ENCODE peak calls at places on chromosomes 11 and 22, in five cellular contexts. One of them, this sample, is unnamed.

GRCh38 chr11:76025068-76025467 is 181.2 kb downstream of the WNT11 start:
- DNase-seq in astrocyte of the spinal cord: peak; percentile 94
- DNase-seq in fibroblast of lung: peak; percentile 98
- DNase-seq in heart left ventricle: no peak
- DNase-seq in kidney: no peak
- DNase-seq in this sample: no peak

GRCh38 chr11:46006418-46007070 is 84.1 kb downstream of the LARGE2 start:
- DNase-seq in kidney: no peak
- DNase-seq in astrocyte of the spinal cord: peak; percentile 80
- DNase-seq in fibroblast of lung: peak; percentile 64
- DNase-seq in heart left ventricle: peak; percentile 26
- DNase-seq in this sample: peak; percentile 78

GRCh38 chr11:106461839-106462545 is 384.5 kb downstream of the AASDHPPT start:
- DNase-seq in fibroblast of lung: peak; percentile 93
- DNase-seq in heart left ventricle: no peak
- DNase-seq in kidney: no peak
- DNase-seq in astrocyte of the spinal cord: no peak
- DNase-seq in this sample: no peak

GRCh38 chr11:19218216-19218615 is 16.4 kb upstream of the CSRP3 start:
- DNase-seq in fibroblast of lung: no peak
- DNase-seq in astrocyte of the spinal cord: no peak
- DNase-seq in heart left ventricle: no peak
- DNase-seq in kidney: no peak
- DNase-seq in this sample: peak; percentile 51

GRCh38 chr11:84292955-84293354 is 1006.8 kb upstream of the CCDC90B start:
- DNase-seq in fibroblast of lung: peak; percentile 65
- DNase-seq in astrocyte of the spinal cord: no peak
- DNase-seq in kidney: no peak
- DNase-seq in heart left ventricle: no peak
- DNase-seq in this sample: no peak

GRCh38 chr11:10490398-10491232 is 35.6 kb downstream of the AMPD3 start:
- DNase-seq in heart left ventricle: peak; percentile 61
- DNase-seq in astrocyte of the spinal cord: peak; percentile 95
- DNase-seq in kidney: peak; percentile 94
- DNase-seq in fibroblast of lung: peak; percentile 97
- DNase-seq in this sample: peak; percentile 54

GRCh38 chr22:22461583-22461982 is 47.0 kb downstream of the ZNF280B start:
- DNase-seq in kidney: no peak
- DNase-seq in astrocyte of the spinal cord: no peak
- DNase-seq in heart left ventricle: no peak
- DNase-seq in fibroblast of lung: no peak
- DNase-seq in this sample: no peak

GRCh38 chr11:91156041-91156440 is 933.2 kb upstream of the CHORDC1 start:
- DNase-seq in heart left ventricle: no peak
- DNase-seq in astrocyte of the spinal cord: no peak
- DNase-seq in kidney: no peak
- DNase-seq in fibroblast of lung: peak; percentile 78
- DNase-seq in this sample: no peak

GRCh38 chr11:9232482-9232881 is 32.7 kb downstream of the DENND5A start:
- DNase-seq in heart left ventricle: no peak
- DNase-seq in kidney: no peak
- DNase-seq in fibroblast of lung: no peak
- DNase-seq in astrocyte of the spinal cord: no peak
- DNase-seq in this sample: no peak

GRCh38 chr11:17479284-17480214 is 2.9 kb upstream of the ABCC8 start:
- DNase-seq in kidney: no peak
- DNase-seq in heart left ventricle: no peak
- DNase-seq in fibroblast of lung: peak; percentile 26
- DNase-seq in astrocyte of the spinal cord: peak; percentile 10
- DNase-seq in this sample: peak; percentile 51

GRCh38 chr11:113896156-113896879 is 8.3 kb upstream of the HTR3B start:
- DNase-seq in kidney: no peak
- DNase-seq in heart left ventricle: peak; percentile 23
- DNase-seq in fibroblast of lung: peak; percentile 6
- DNase-seq in astrocyte of the spinal cord: peak; percentile 35
- DNase-seq in this sample: peak; percentile 49

GRCh38 chr11:61429346-61429690 is 457 bp downstream of the CPSF7 start:
- DNase-seq in fibroblast of lung: peak; percentile 46
- DNase-seq in astrocyte of the spinal cord: peak; percentile 50
- DNase-seq in kidney: no peak
- DNase-seq in heart left ventricle: peak; percentile 75
- DNase-seq in this sample: peak; percentile 40

GRCh38 chr11:101470414-101470813 is 113.4 kb downstream of the TRPC6 start:
- DNase-seq in heart left ventricle: no peak
- DNase-seq in astrocyte of the spinal cord: no peak
- DNase-seq in fibroblast of lung: no peak
- DNase-seq in kidney: no peak
- DNase-seq in this sample: peak; percentile 69

GRCh38 chr22:21966643-21967516 is 14.2 kb upstream of the PPM1F start:
- DNase-seq in fibroblast of lung: no peak
- DNase-seq in astrocyte of the spinal cord: no peak
- DNase-seq in kidney: no peak
- DNase-seq in heart left ventricle: no peak
- DNase-seq in this sample: no peak

GRCh38 chr11:68019486-68019885 is 9.4 kb downstream of the ALDH3B1 start:
- DNase-seq in heart left ventricle: no peak
- DNase-seq in astrocyte of the spinal cord: no peak
- DNase-seq in kidney: no peak
- DNase-seq in fibroblast of lung: no peak
- DNase-seq in this sample: no peak

GRCh38 chr11:123773959-123774358 is 19.6 kb upstream of the OR6X1 start:
- DNase-seq in astrocyte of the spinal cord: no peak
- DNase-seq in heart left ventricle: no peak
- DNase-seq in kidney: no peak
- DNase-seq in fibroblast of lung: no peak
- DNase-seq in this sample: no peak

GRCh38 chr11:77141034-77141433 is 13.0 kb downstream of the MYO7A start:
- DNase-seq in astrocyte of the spinal cord: peak; percentile 55
- DNase-seq in fibroblast of lung: peak; percentile 84
- DNase-seq in kidney: no peak
- DNase-seq in heart left ventricle: no peak
- DNase-seq in this sample: peak; percentile 84

GRCh38 chr11:60087239-60087638 is 1.2 kb upstream of the MS4A2 start:
- DNase-seq in kidney: no peak
- DNase-seq in heart left ventricle: no peak
- DNase-seq in fibroblast of lung: no peak
- DNase-seq in astrocyte of the spinal cord: no peak
- DNase-seq in this sample: no peak

GRCh38 chr11:64044730-64045386 is 9.1 kb downstream of the FLRT1 start:
- DNase-seq in kidney: no peak
- DNase-seq in astrocyte of the spinal cord: no peak
- DNase-seq in fibroblast of lung: no peak
- DNase-seq in heart left ventricle: no peak
- DNase-seq in this sample: no peak

GRCh38 chr22:41513391-41513790 is 30.9 kb downstream of the POLR3H start:
- DNase-seq in fibroblast of lung: no peak
- DNase-seq in astrocyte of the spinal cord: no peak
- DNase-seq in kidney: no peak
- DNase-seq in heart left ventricle: no peak
- DNase-seq in this sample: no peak

GRCh38 chr11:74011360-74012071 is 2.6 kb upstream of the UCP3 start:
- DNase-seq in kidney: no peak
- DNase-seq in astrocyte of the spinal cord: peak; percentile 14
- DNase-seq in fibroblast of lung: no peak
- DNase-seq in heart left ventricle: no peak
- DNase-seq in this sample: no peak

GRCh38 chr11:27041141-27041869 is 690 bp downstream of the BBOX1 start:
- DNase-seq in astrocyte of the spinal cord: no peak
- DNase-seq in heart left ventricle: no peak
- DNase-seq in fibroblast of lung: no peak
- DNase-seq in kidney: no peak
- DNase-seq in this sample: peak; percentile 59

GRCh38 chr11:133956650-133957633 is at the start of gene IGSF9B:
- DNase-seq in kidney: peak; percentile 94
- DNase-seq in astrocyte of the spinal cord: peak; percentile 65
- DNase-seq in heart left ventricle: peak; percentile 89
- DNase-seq in fibroblast of lung: peak; percentile 76
- DNase-seq in this sample: peak; percentile 70

GRCh38 chr11:120235024-120235628 is 4.8 kb upstream of the POU2F3 start:
- DNase-seq in astrocyte of the spinal cord: peak; percentile 60
- DNase-seq in kidney: peak; percentile 81
- DNase-seq in fibroblast of lung: peak; percentile 47
- DNase-seq in heart left ventricle: peak; percentile 50
- DNase-seq in this sample: peak; percentile 87

GRCh38 chr11:10308208-10308954 is 3.5 kb downstream of the ADM start:
- DNase-seq in astrocyte of the spinal cord: peak; percentile 38
- DNase-seq in heart left ventricle: no peak
- DNase-seq in kidney: no peak
- DNase-seq in fibroblast of lung: no peak
- DNase-seq in this sample: peak; percentile 30

GRCh38 chr22:47002692-47003091 is 240.2 kb downstream of the TBC1D22A start:
- DNase-seq in fibroblast of lung: no peak
- DNase-seq in kidney: no peak
- DNase-seq in astrocyte of the spinal cord: no peak
- DNase-seq in heart left ventricle: no peak
- DNase-seq in this sample: no peak

GRCh38 chr22:44586337-44586990 is 88.4 kb upstream of the RTL6 start:
- DNase-seq in astrocyte of the spinal cord: no peak
- DNase-seq in fibroblast of lung: no peak
- DNase-seq in kidney: peak; percentile 79
- DNase-seq in heart left ventricle: no peak
- DNase-seq in this sample: peak; percentile 25

GRCh38 chr11:8063319-8063718 is 17.7 kb upstream of the TUB start:
- DNase-seq in fibroblast of lung: peak; percentile 22
- DNase-seq in heart left ventricle: peak; percentile 53
- DNase-seq in astrocyte of the spinal cord: no peak
- DNase-seq in kidney: no peak
- DNase-seq in this sample: no peak

GRCh38 chr11:241634-242033 is 4.9 kb downstream of the PSMD13 start:
- DNase-seq in astrocyte of the spinal cord: no peak
- DNase-seq in kidney: no peak
- DNase-seq in fibroblast of lung: no peak
- DNase-seq in heart left ventricle: no peak
- DNase-seq in this sample: no peak

GRCh38 chr11:1546536-1547466 is 25.3 kb downstream of the DUSP8 start:
- DNase-seq in astrocyte of the spinal cord: no peak
- DNase-seq in heart left ventricle: peak; percentile 59
- DNase-seq in fibroblast of lung: peak; percentile 23
- DNase-seq in kidney: peak; percentile 87
- DNase-seq in this sample: peak; percentile 56

GRCh38 chr11:58685973-58686720 is 45.6 kb downstream of the GLYAT start:
- DNase-seq in fibroblast of lung: no peak
- DNase-seq in kidney: no peak
- DNase-seq in heart left ventricle: no peak
- DNase-seq in astrocyte of the spinal cord: no peak
- DNase-seq in this sample: no peak
- H3K4me3 ChIP-seq in fibroblast of lung: no peak overlapping the region
- H3K4me3 ChIP-seq in kidney: no peak overlapping the region
- H3K4me3 ChIP-seq in heart left ventricle: no peak overlapping the region
- H3K4me3 ChIP-seq in astrocyte of the spinal cord: no peak overlapping the region
- H3K4me3 ChIP-seq in this sample: no peak overlapping the region

GRCh38 chr11:82676483-82677094 is 57.1 kb downstream of the FAM181B start:
- DNase-seq in kidney: no peak
- DNase-seq in fibroblast of lung: no peak
- DNase-seq in heart left ventricle: no peak
- DNase-seq in astrocyte of the spinal cord: no peak
- DNase-seq in this sample: no peak
- TF ChIP-seq CTCF in kidney: no peak
- TF ChIP-seq CTCF in fibroblast of lung: peak; percentile 44
- TF ChIP-seq CTCF in heart left ventricle: peak; percentile 30
- TF ChIP-seq CTCF in astrocyte of the spinal cord: peak; percentile 40
- TF ChIP-seq CTCF in this sample: peak; percentile 53

GRCh38 chr11:47186937-47187681 is 875 bp upstream of the PACSIN3 start:
- DNase-seq in kidney: no peak
- DNase-seq in fibroblast of lung: peak; percentile 48
- DNase-seq in heart left ventricle: peak; percentile 84
- DNase-seq in astrocyte of the spinal cord: peak; percentile 35
- DNase-seq in this sample: peak; percentile 63
- H3K4me3 ChIP-seq in kidney: peak overlapping the region; percentile 55
- H3K4me3 ChIP-seq in fibroblast of lung: peak overlapping the region; percentile 51
- H3K4me3 ChIP-seq in heart left ventricle: peak overlapping the region; percentile 81
- H3K4me3 ChIP-seq in astrocyte of the spinal cord: peak overlapping the region; percentile 65
- H3K4me3 ChIP-seq in this sample: peak overlapping the region; percentile 42

GRCh38 chr11:22666700-22667439 is 459 bp downstream of the GAS2 start:
- DNase-seq in heart left ventricle: peak; percentile 49
- DNase-seq in fibroblast of lung: peak; percentile 43
- DNase-seq in astrocyte of the spinal cord: peak; percentile 27
- DNase-seq in kidney: peak; percentile 77
- DNase-seq in this sample: peak; percentile 5
- TF ChIP-seq CTCF in heart left ventricle: no peak
- TF ChIP-seq CTCF in fibroblast of lung: peak; percentile 9
- TF ChIP-seq CTCF in astrocyte of the spinal cord: no peak
- TF ChIP-seq CTCF in kidney: no peak
- TF ChIP-seq CTCF in this sample: no peak

GRCh38 chr11:130523609-130524008 is 75.2 kb downstream of the ADAMTS15 start:
- DNase-seq in fibroblast of lung: peak; percentile 96
- DNase-seq in kidney: no peak
- DNase-seq in astrocyte of the spinal cord: peak; percentile 89
- DNase-seq in heart left ventricle: no peak
- DNase-seq in this sample: peak; percentile 39
- H3K4me3 ChIP-seq in fibroblast of lung: no peak overlapping the region
- H3K4me3 ChIP-seq in kidney: no peak overlapping the region
- H3K4me3 ChIP-seq in astrocyte of the spinal cord: no peak overlapping the region
- H3K4me3 ChIP-seq in heart left ventricle: no peak overlapping the region
- H3K4me3 ChIP-seq in this sample: no peak overlapping the region

DNA sequence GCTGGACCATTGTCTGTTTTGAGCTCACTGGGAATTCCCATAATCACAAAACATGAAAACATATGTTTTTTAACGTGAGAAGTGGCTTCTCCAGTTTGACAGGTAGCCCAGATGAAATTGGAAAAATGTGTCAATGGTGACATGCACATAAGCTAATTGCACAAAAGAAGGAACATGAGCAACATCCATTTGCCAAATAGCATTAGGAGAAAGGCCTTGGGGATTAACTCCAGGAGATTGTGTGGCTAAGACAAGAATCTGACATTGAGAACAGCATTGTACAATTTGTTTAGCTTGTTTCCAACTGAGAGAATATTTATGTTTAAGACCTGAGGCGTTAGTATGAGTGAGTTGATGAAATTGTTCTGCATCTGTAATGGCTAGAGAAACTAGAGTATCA is 147.0 kb upstream of the API5 start:
- DNase-seq in heart left ventricle: no peak
- DNase-seq in kidney: no peak
- DNase-seq in astrocyte of the spinal cord: no peak
- DNase-seq in fibroblast of lung: no peak
- DNase-seq in this sample: no peak
- TF ChIP-seq CTCF in heart left ventricle: no peak
- TF ChIP-seq CTCF in kidney: no peak
- TF ChIP-seq CTCF in astrocyte of the spinal cord: no peak
- TF ChIP-seq CTCF in fibroblast of lung: no peak
- TF ChIP-seq CTCF in this sample: no peak

This sample was measured in epithelial cell of esophagus.